ENCODE peak calls at places on chromosome 22, in five cellular contexts. D, O, Y, R and U are unnamed samples.

GRCh38 chr22:25970348-25970995 is 198.8 kb upstream of the SEZ6L start:
- DNase-seq in D (peak), O (no peak), Y (peak), R (no peak), U (no peak)

GRCh38 chr22:47266329-47266728 is 503.9 kb downstream of the TBC1D22A start:
- DNase-seq in D (no peak), O (no peak), Y (no peak), R (no peak), U (no peak)

GRCh38 chr22:17237031-17237668 is 17.9 kb upstream of the ADA2 start:
- DNase-seq in D (no peak), O (peak), Y (no peak), R (no peak), U (no peak)

GRCh38 chr22:20249797-20250354 is 18.2 kb downstream of the RTN4R start:
- DNase-seq in D (no peak), O (no peak), Y (no peak), R (no peak), U (no peak)

GRCh38 chr22:46195487-46196165 is 45.3 kb downstream of the PPARA start:
- DNase-seq in D (no peak), O (no peak), Y (no peak), R (no peak), U (peak)

GRCh38 chr22:36351921-36352774 is 35.6 kb downstream of the MYH9 start:
- DNase-seq in D (peak), O (no peak), Y (peak), R (no peak), U (no peak)

GRCh38 chr22:25841775-25842174 is 99.8 kb downstream of the MYO18B start:
- DNase-seq in D (no peak), O (no peak), Y (no peak), R (no peak), U (no peak)

GRCh38 chr22:40401532-40401931 is 31.1 kb downstream of the SGSM3 start:
- DNase-seq in D (no peak), O (peak), Y (no peak), R (no peak), U (no peak)

GRCh38 chr22:49197500-49197899 is 630.2 kb downstream of the BRD1 start:
- DNase-seq in D (peak), O (no peak), Y (peak), R (no peak), U (no peak)

GRCh38 chr22:32469799-32470212 is 4.8 kb upstream of the FBXO7 start:
- DNase-seq in D (peak), O (no peak), Y (no peak), R (peak), U (peak)

GRCh38 chr22:26318975-26319374 is 110.1 kb upstream of the ASPHD2 start:
- DNase-seq in D (no peak), O (no peak), Y (no peak), R (peak), U (no peak)

GRCh38 chr22:50060441-50061140 is 2.5 kb upstream of the TTLL8 start:
- DNase-seq in D (peak), O (no peak), Y (no peak), R (no peak), U (no peak)

GRCh38 chr22:36913431-36914382 is at the start of gene CSF2RB:
- DNase-seq in D (no peak), O (no peak), Y (no peak), R (no peak), U (peak)

GRCh38 chr22:46312056-46312455 is 15.4 kb downstream of the GTSE1 start:
- DNase-seq in D (no peak), O (no peak), Y (no peak), R (no peak), U (no peak)

GRCh38 chr22:29431986-29432385 is 6.4 kb upstream of the RFPL1 start:
- DNase-seq in D (peak), O (no peak), Y (peak), R (no peak), U (no peak)